ENCODE peak calls at places on chromosome 2, in six cellular contexts. M is IMR-90; F is aorta; B is fibroblast of lung; S is ascending aorta; O is CD4-positive, alpha-beta memory T cell. A is an unnamed sample. For H3K9me3, the result is how much of the 10 kb centered on the place peaks cover.

GRCh38 chr2:169286858-169287257 is 75.5 kb downstream of the LRP2 start:
- DNase-seq in O (no peak), S (no peak), B (no peak), M (no peak), F (no peak), A (no peak)

GRCh38 chr2:168816369-168816768 is 13.9 kb downstream of the NOSTRIN start:
- DNase-seq in S (no peak), O (no peak), M (peak), B (peak), F (no peak), A (no peak)

GRCh38 chr2:173881886-173882285 is 83.3 kb downstream of the SP3 start:
- DNase-seq in M (peak), F (no peak), O (no peak), B (no peak), S (no peak), A (no peak)

GRCh38 chr2:110099036-110099420 is 16.6 kb downstream of the MALL start:
- DNase-seq in M (no peak), S (peak), F (no peak), B (no peak), O (no peak), A (no peak)

GRCh38 chr2:199092419-199092818 is 365.3 kb downstream of the SATB2 start:
- DNase-seq in F (no peak), O (no peak), B (no peak), M (no peak), S (no peak), A (no peak)

GRCh38 chr2:171923206-171923605 is 945 bp downstream of the HAT1 start:
- DNase-seq in O (no peak), F (peak), B (peak), M (peak), S (no peak), A (no peak)

GRCh38 chr2:75310915-75311314 is 111.6 kb upstream of the TACR1 start:
- DNase-seq in O (no peak), S (no peak), M (peak), F (no peak), B (peak), A (no peak)

GRCh38 chr2:236052206-236052605 is 116.0 kb downstream of the GBX2 start:
- DNase-seq in S (no peak), O (no peak), B (no peak), M (no peak), F (no peak), A (no peak)

GRCh38 chr2:46967990-46968647 is 52.5 kb upstream of the MCFD2 start:
- DNase-seq in S (peak), B (peak), O (no peak), M (peak), F (peak), A (no peak)

GRCh38 chr2:37523861-37524362 is 147.5 kb downstream of the CDC42EP3 start:
- DNase-seq in M (peak), O (no peak), B (peak), F (peak), S (peak), A (no peak)

GRCh38 chr2:12547771-12548170 is 169.0 kb upstream of the TRIB2 start:
- DNase-seq in S (no peak), B (no peak), F (no peak), M (no peak), O (no peak), A (no peak)

GRCh38 chr2:102013200-102014040 is 21.7 kb downstream of the IL1R2 start:
- DNase-seq in B (no peak), F (no peak), O (no peak), M (no peak), S (no peak), A (no peak)

GRCh38 chr2:206987810-206988209 is 48.5 kb downstream of the CPO start:
- DNase-seq in S (no peak), M (no peak), B (no peak), F (no peak), O (no peak), A (no peak)

GRCh38 chr2:241425368-241425767 is 69.3 kb downstream of the FARP2 start:
- DNase-seq in M (no peak), O (no peak), S (no peak), B (no peak), F (no peak), A (no peak)

GRCh38 chr2:79512442-79513401 is at the start of gene CTNNA2:
- DNase-seq in B (peak), O (no peak), F (peak), S (no peak), M (no peak), A (no peak)

GRCh38 chr2:54613794-54614257 is 109.6 kb upstream of the EML6 start:
- DNase-seq in S (no peak), M (peak), B (peak), F (no peak), O (no peak), A (no peak)

GRCh38 chr2:181123798-181124217 is 143.4 kb downstream of the UBE2E3 start:
- DNase-seq in F (no peak), B (no peak), M (no peak), O (peak), S (no peak), A (no peak)

GRCh38 chr2:88117976-88118375 is 9.9 kb downstream of the FABP1 start:
- DNase-seq in O (no peak), F (no peak), M (no peak), S (no peak), B (no peak), A (no peak)

GRCh38 chr2:230774348-230774951 is 61.8 kb downstream of the CAB39 start:
- DNase-seq in F (no peak), M (peak), O (no peak), S (no peak), B (peak), A (no peak)

GRCh38 chr2:110216803-110217202 is 4.5 kb upstream of the MTLN start:
- DNase-seq in F (no peak), M (no peak), O (no peak), S (no peak), B (no peak), A (no peak)

GRCh38 chr2:187499941-187500532 is 52.0 kb upstream of the CALCRL start:
- DNase-seq in O (no peak), B (peak), S (peak), F (peak), M (peak), A (no peak)

GRCh38 chr2:127064642-127065250 is 42.2 kb downstream of the BIN1 start:
- DNase-seq in S (peak), F (peak), B (peak), M (peak), O (no peak), A (no peak)

GRCh38 chr2:101012706-101013181 is 10.7 kb downstream of the RPL31 start:
- DNase-seq in S (no peak), B (peak), F (no peak), O (peak), M (peak), A (peak)

GRCh38 chr2:47173986-47174730 is 19.1 kb upstream of the STPG4 start:
- DNase-seq in S (no peak), F (no peak), O (peak), M (no peak), B (no peak), A (no peak)

GRCh38 chr2:7803515-7803914 is 878.3 kb upstream of the ID2 start:
- DNase-seq in S (no peak), M (no peak), F (no peak), B (no peak), O (no peak), A (no peak)

GRCh38 chr2:3575534-3576324 is 669 bp downstream of the RPS7 start:
- DNase-seq in B (no peak), O (peak), M (no peak), S (no peak), F (no peak), A (peak)

GRCh38 chr2:216404010-216404618 is 8.2 kb upstream of the SMARCAL1 start:
- DNase-seq in M (peak), S (no peak), F (no peak), B (peak), O (peak), A (peak)

GRCh38 chr2:117169036-117169765 is 645.3 kb upstream of the DDX18 start:
- DNase-seq in M (no peak), B (no peak), S (no peak), O (no peak), F (no peak), A (no peak)
- H3K9me3 ChIP-seq in M (under half), B (under half), S (under half), O (under half), F (under half), A (under half)

GRCh38 chr2:26081601-26082000 is 47.7 kb downstream of the RAB10 start:
- DNase-seq in M (no peak), B (no peak), O (no peak), F (no peak), S (no peak), A (no peak)
- H3K9me3 ChIP-seq in M (under half), B (under half), O (under half), F (under half), S (under half), A (under half)

DNA sequence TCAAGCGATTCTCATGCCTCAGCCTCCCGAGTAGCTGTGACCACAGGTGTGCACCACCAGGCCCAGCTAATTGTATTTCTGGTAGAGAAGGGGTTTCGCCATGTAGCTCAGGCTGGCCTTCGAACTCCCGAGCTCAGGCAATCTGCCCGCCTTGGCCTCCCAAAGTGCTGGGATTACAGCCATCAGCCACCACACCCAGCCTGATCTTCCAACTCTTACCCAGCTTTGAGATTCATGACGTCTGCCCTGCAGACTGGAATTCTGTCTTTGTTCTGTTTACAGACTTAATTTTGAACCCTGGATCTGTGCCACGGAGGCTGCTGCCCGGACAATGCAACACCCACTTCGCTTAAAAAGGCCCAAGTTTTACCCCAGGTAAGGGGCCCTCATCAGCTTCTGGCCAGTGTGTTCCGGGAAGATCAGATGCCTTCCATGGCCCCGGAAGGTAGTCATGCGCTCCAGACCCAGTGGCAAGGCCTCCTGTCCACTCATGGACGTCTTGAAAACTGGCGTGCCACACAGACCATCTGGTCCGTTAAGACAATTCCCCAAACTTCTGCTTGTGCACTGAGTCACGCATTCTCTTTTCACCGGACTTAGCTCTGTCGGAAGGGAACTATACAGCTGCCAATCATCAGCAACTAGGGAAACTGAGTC is 5.5 kb downstream of the PXDN start:
- DNase-seq in M (no peak), S (peak), F (no peak), B (peak), O (no peak), A (no peak)
- H3K9me3 ChIP-seq in M (under half), S (under half), F (under half), B (under half), O (under half), A (under half)

GRCh38 chr2:95525294-95526035 is 40.9 kb upstream of the TRIM43B start:
- DNase-seq in F (peak), M (no peak), S (no peak), B (peak), O (no peak), A (no peak)
- H3K9me3 ChIP-seq in F (under half), M (under half), S (under half), B (under half), O (under half), A (under half)

DNA sequence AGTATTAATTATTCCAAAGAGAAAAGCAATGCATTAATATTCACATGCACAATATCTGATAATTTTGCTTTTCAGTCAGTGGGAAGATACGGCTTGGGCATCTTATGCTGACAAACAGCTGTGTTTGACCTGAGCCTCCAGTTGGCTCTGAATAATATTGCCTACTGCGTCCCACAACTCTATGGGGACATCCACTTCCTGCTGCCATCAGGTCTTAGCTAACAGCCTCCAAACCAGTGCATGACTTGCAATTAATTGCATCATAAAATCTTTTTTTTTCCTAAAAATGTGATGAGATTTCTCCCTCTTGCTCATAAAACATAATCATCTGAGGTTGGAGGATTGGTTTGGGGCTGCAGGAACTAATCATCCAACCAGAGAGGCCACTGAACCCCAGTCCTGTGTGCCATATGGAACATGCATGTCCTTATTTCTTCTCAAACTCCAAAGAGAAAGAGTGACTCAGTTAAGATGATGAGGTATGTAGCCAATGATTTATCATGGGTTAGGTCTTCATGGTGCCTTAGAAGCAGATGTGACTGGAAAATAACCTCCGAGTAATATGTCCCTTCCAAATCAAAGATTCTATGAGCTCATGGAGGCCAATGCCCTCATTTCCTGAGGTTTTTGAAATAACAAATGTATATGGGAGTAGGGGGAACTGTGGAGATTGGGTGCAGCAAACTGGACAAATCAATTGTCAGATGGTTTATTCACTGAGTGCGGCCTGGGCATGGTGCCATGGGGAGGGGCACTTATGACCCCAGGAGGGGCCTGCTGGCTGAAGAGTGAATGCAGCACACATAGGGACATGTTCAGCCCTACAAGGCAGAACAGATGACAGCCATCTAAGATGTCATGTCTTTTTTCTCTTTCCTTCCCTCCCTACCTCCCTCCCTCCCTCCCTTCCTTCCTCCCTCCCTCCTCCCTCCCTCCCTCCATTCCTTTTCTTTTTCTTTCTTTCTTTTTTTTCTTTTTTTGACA is 39.4 kb downstream of the EDAR start:
- DNase-seq in M (no peak), O (no peak), B (peak), F (no peak), S (no peak), A (no peak)
- H3K9me3 ChIP-seq in M (under half), O (under half), B (under half), F (under half), S (under half), A (under half)